ENCODE peak calls at places on chromosomes 16 and 17, in eight cellular contexts. A, J, X, G, H, B, M and S are unnamed samples.
A peak's percentile ranks its signal among the peaks of the same experiment; 100 is the strongest.

GRCh38 chr17:32015245-32016013 is 8.2 kb downstream of the LRRC37B start:
- DNase-seq in A (no peak), J (no peak), X (no peak), G (no peak), H (no peak), B (no peak), M (no peak), S (no peak)

GRCh38 chr16:30737794-30738648 is 10.2 kb upstream of the PHKG2 start:
- DNase-seq in A (no peak), J (no peak), X (no peak), G (no peak), H (no peak), B (no peak), M (no peak), S (no peak)

GRCh38 chr17:67821871-67822367 is 3.4 kb upstream of the BPTF start:
- DNase-seq in A (no peak), J (no peak), X (no peak), G (no peak), H (no peak), B (no peak), M (no peak), S (no peak)

GRCh38 chr16:9049241-9049640 is 42.2 kb upstream of the HAPSTR1 start:
- DNase-seq in A (no peak), J (no peak), X (no peak), G (no peak), H (no peak), B (no peak), M (no peak), S (no peak)

GRCh38 chr16:70756071-70756470 is 44.9 kb downstream of the VAC14 start:
- DNase-seq in A (no peak), J (no peak), X (no peak), G (no peak), H (no peak), B (no peak), M (no peak), S (no peak)

GRCh38 chr17:3049705-3050295 is 13.6 kb downstream of the OR1D5 start:
- DNase-seq in A (no peak), J (no peak), X (peak; percentile 41), G (no peak), H (no peak), B (no peak), M (no peak), S (no peak)

GRCh38 chr17:59838196-59838911 is 54.4 kb downstream of the TUBD1 start:
- DNase-seq in A (no peak), J (no peak), X (no peak), G (no peak), H (no peak), B (no peak), M (no peak), S (no peak)

GRCh38 chr16:74320707-74321106 is 24.1 kb downstream of the PSMD7 start:
- DNase-seq in A (no peak), J (no peak), X (no peak), G (no peak), H (no peak), B (no peak), M (no peak), S (no peak)

GRCh38 chr16:89442990-89443726 is 47.2 kb downstream of the ANKRD11 start:
- DNase-seq in A (no peak), J (no peak), X (no peak), G (no peak), H (no peak), B (no peak), M (no peak), S (no peak)

GRCh38 chr16:55562936-55563335 is 3.5 kb upstream of the CAPNS2 start:
- DNase-seq in A (no peak), J (peak; percentile 21), X (no peak), G (no peak), H (no peak), B (no peak), M (no peak), S (no peak)

GRCh38 chr17:66494023-66494803 is 191.8 kb downstream of the PRKCA start:
- DNase-seq in A (no peak), J (peak; percentile 75), X (no peak), G (no peak), H (no peak), B (no peak), M (no peak), S (peak; percentile 40)

GRCh38 chr16:29809850-29810698 is 1.9 kb upstream of the PRRT2 start:
- DNase-seq in A (peak; percentile 61), J (no peak), X (peak; percentile 75), G (no peak), H (no peak), B (no peak), M (no peak), S (no peak)

GRCh38 chr17:58341861-58342475 is 10.0 kb downstream of the SUPT4H1 start:
- DNase-seq in A (no peak), J (no peak), X (no peak), G (no peak), H (no peak), B (no peak), M (no peak), S (no peak)

GRCh38 chr16:67116388-67117311 is 6.9 kb downstream of the PHAF1 start:
- DNase-seq in A (no peak), J (no peak), X (no peak), G (no peak), H (no peak), B (no peak), M (no peak), S (no peak)

GRCh38 chr17:57243171-57243622 is 13.1 kb upstream of the MSI2 start:
- DNase-seq in A (peak; percentile 89), J (peak; percentile 8), X (no peak), G (peak; percentile 64), H (peak; percentile 33), B (peak; percentile 66), M (peak; percentile 73), S (no peak)